ENCODE peak calls at places on chromosomes 5 and 9, in six cellular contexts. One of them, this sample, is unnamed.

GRCh38 chr5:107673106-107673367 is 2.3 kb upstream of the EFNA5 start:
- DNase-seq in A549: no peak
- DNase-seq in bronchial epithelial cell: no peak
- DNase-seq in PC-3: no peak
- DNase-seq in astrocyte of the spinal cord: no peak
- DNase-seq in lung: no peak
- DNase-seq in this sample: no peak

GRCh38 chr5:168578006-168578405 is 1.2 kb downstream of the PANK3 start:
- DNase-seq in A549: peak
- DNase-seq in astrocyte of the spinal cord: peak
- DNase-seq in lung: no peak
- DNase-seq in bronchial epithelial cell: peak
- DNase-seq in PC-3: peak
- DNase-seq in this sample: peak

GRCh38 chr9:3332802-3333201 is 193.0 kb downstream of the RFX3 start:
- DNase-seq in bronchial epithelial cell: no peak
- DNase-seq in lung: no peak
- DNase-seq in PC-3: no peak
- DNase-seq in A549: no peak
- DNase-seq in astrocyte of the spinal cord: no peak
- DNase-seq in this sample: no peak

GRCh38 chr9:89528131-89528530 is 30.2 kb upstream of the SEMA4D start:
- DNase-seq in astrocyte of the spinal cord: no peak
- DNase-seq in PC-3: no peak
- DNase-seq in A549: no peak
- DNase-seq in lung: no peak
- DNase-seq in bronchial epithelial cell: no peak
- DNase-seq in this sample: no peak

GRCh38 chr9:90860826-90861225 is 59.2 kb downstream of the SYK start:
- DNase-seq in lung: peak
- DNase-seq in bronchial epithelial cell: no peak
- DNase-seq in A549: no peak
- DNase-seq in PC-3: no peak
- DNase-seq in astrocyte of the spinal cord: no peak
- DNase-seq in this sample: no peak

GRCh38 chr5:176823076-176823481 is 12.7 kb downstream of the UNC5A start:
- DNase-seq in astrocyte of the spinal cord: no peak
- DNase-seq in bronchial epithelial cell: peak
- DNase-seq in PC-3: peak
- DNase-seq in lung: no peak
- DNase-seq in A549: no peak
- DNase-seq in this sample: no peak

GRCh38 chr5:154713615-154714125 is 41.5 kb upstream of the LARP1 start:
- DNase-seq in PC-3: no peak
- DNase-seq in bronchial epithelial cell: no peak
- DNase-seq in A549: no peak
- DNase-seq in astrocyte of the spinal cord: no peak
- DNase-seq in lung: no peak
- DNase-seq in this sample: peak

GRCh38 chr9:125956102-125956501 is 208.9 kb downstream of the PBX3 start:
- DNase-seq in bronchial epithelial cell: no peak
- DNase-seq in A549: no peak
- DNase-seq in astrocyte of the spinal cord: no peak
- DNase-seq in PC-3: peak
- DNase-seq in lung: no peak
- DNase-seq in this sample: no peak

GRCh38 chr9:93644397-93645088 is 68.2 kb downstream of the PHF2 start:
- DNase-seq in PC-3: no peak
- DNase-seq in astrocyte of the spinal cord: no peak
- DNase-seq in A549: no peak
- DNase-seq in bronchial epithelial cell: no peak
- DNase-seq in lung: no peak
- DNase-seq in this sample: no peak

GRCh38 chr5:171258737-171259405 is 50.2 kb upstream of the TLX3 start:
- DNase-seq in A549: no peak
- DNase-seq in PC-3: no peak
- DNase-seq in astrocyte of the spinal cord: no peak
- DNase-seq in bronchial epithelial cell: no peak
- DNase-seq in lung: no peak
- DNase-seq in this sample: no peak

GRCh38 chr9:124453586-124454191 is 3.4 kb downstream of the ADGRD2 start:
- DNase-seq in bronchial epithelial cell: no peak
- DNase-seq in astrocyte of the spinal cord: no peak
- DNase-seq in PC-3: no peak
- DNase-seq in A549: peak
- DNase-seq in lung: no peak
- DNase-seq in this sample: no peak

GRCh38 chr9:109856785-109857184 is 76.8 kb downstream of the PALM2AKAP2 start:
- DNase-seq in lung: no peak
- DNase-seq in A549: no peak
- DNase-seq in astrocyte of the spinal cord: no peak
- DNase-seq in PC-3: no peak
- DNase-seq in bronchial epithelial cell: no peak
- DNase-seq in this sample: peak

GRCh38 chr5:99445805-99446204 is 517.0 kb upstream of the CHD1 start:
- DNase-seq in A549: no peak
- DNase-seq in astrocyte of the spinal cord: no peak
- DNase-seq in bronchial epithelial cell: no peak
- DNase-seq in PC-3: no peak
- DNase-seq in lung: no peak
- DNase-seq in this sample: no peak

DNA sequence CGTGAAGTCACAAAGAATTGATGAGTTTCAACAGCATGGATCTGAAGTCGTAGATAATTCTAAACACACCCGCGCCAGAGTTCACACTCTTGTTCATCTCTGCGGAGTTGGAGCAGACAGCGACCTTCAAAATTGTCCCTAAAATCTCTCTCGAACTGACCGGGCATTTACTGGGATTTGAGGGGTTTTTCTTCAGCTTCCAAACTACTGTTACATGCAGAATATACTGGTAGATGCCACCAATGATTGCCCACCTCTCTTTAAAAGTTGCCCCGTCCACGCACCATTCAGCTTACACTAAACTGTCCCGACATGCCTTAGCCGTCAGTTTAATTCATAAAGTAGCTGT is 5.2 kb upstream of the ISL1 start:
- DNase-seq in astrocyte of the spinal cord: no peak
- DNase-seq in lung: no peak
- DNase-seq in bronchial epithelial cell: no peak
- DNase-seq in A549: no peak
- DNase-seq in PC-3: no peak
- DNase-seq in this sample: no peak
- H3K4me3 ChIP-seq in astrocyte of the spinal cord: no peak
- H3K4me3 ChIP-seq in lung: no peak
- H3K4me3 ChIP-seq in bronchial epithelial cell: no peak
- H3K4me3 ChIP-seq in A549: no peak
- H3K4me3 ChIP-seq in PC-3: peak
- H3K4me3 ChIP-seq in this sample: no peak

GRCh38 chr5:139385061-139385889 is 2.2 kb upstream of the SLC23A1 start:
- DNase-seq in A549: no peak
- DNase-seq in PC-3: no peak
- DNase-seq in lung: no peak
- DNase-seq in astrocyte of the spinal cord: no peak
- DNase-seq in bronchial epithelial cell: no peak
- DNase-seq in this sample: no peak
- TF ChIP-seq CTCF in A549: no peak
- TF ChIP-seq CTCF in PC-3: peak
- TF ChIP-seq CTCF in lung: no peak
- TF ChIP-seq CTCF in astrocyte of the spinal cord: no peak
- TF ChIP-seq CTCF in bronchial epithelial cell: peak
- TF ChIP-seq CTCF in this sample: no peak

DNA sequence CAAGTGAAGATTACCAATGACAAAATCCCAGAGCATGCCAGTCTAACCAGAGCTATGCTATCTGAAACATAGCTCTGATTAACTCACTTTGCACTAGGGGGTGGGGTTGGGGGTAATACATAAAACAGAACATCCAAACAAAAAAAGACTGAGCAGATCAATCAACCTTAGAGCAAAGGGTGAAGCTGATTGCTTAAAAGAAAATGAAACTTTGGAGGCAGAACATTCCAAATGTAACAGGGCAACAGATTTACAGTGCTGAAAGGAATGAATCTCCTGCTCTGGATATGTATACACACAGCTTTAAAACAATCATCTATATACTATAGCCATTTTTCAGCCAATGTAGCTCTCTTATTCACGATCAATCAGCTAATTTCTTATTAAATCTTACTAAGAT is 4.9 kb downstream of the IL6ST start:
- DNase-seq in A549: no peak
- DNase-seq in astrocyte of the spinal cord: no peak
- DNase-seq in lung: no peak
- DNase-seq in bronchial epithelial cell: no peak
- DNase-seq in PC-3: no peak
- DNase-seq in this sample: peak
- H3K4me3 ChIP-seq in A549: no peak
- H3K4me3 ChIP-seq in astrocyte of the spinal cord: no peak
- H3K4me3 ChIP-seq in lung: no peak
- H3K4me3 ChIP-seq in bronchial epithelial cell: no peak
- H3K4me3 ChIP-seq in PC-3: no peak
- H3K4me3 ChIP-seq in this sample: peak

GRCh38 chr9:113355197-113355596 is 5.9 kb downstream of the BSPRY start:
- DNase-seq in PC-3: no peak
- DNase-seq in lung: no peak
- DNase-seq in A549: no peak
- DNase-seq in bronchial epithelial cell: no peak
- DNase-seq in astrocyte of the spinal cord: peak
- DNase-seq in this sample: peak
- TF ChIP-seq CTCF in PC-3: peak
- TF ChIP-seq CTCF in lung: no peak
- TF ChIP-seq CTCF in A549: peak
- TF ChIP-seq CTCF in bronchial epithelial cell: no peak
- TF ChIP-seq CTCF in astrocyte of the spinal cord: peak
- TF ChIP-seq CTCF in this sample: peak

DNA sequence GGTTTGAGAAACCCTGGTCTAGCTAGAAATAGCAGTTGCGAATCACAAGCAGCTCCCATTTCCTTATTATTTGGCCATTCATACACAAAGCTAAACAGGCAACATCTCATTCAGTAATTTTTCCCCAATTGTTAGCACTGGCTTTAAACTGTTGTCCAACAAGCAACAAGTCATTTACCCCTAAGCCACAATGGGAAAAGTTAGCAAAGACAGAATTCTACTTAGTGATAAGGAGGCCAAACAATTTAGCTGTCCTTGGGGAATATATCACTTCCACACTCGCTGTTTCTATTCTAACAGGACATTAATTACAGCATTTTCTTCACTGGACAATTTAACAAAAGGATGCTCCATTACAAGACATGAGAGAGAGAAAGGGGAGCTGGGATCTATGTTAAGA is 2.8 kb downstream of the MYO10 start:
- DNase-seq in bronchial epithelial cell: no peak
- DNase-seq in A549: no peak
- DNase-seq in astrocyte of the spinal cord: no peak
- DNase-seq in PC-3: no peak
- DNase-seq in lung: no peak
- DNase-seq in this sample: no peak
- H3K4me3 ChIP-seq in bronchial epithelial cell: peak
- H3K4me3 ChIP-seq in A549: peak
- H3K4me3 ChIP-seq in astrocyte of the spinal cord: peak
- H3K4me3 ChIP-seq in PC-3: peak
- H3K4me3 ChIP-seq in lung: no peak
- H3K4me3 ChIP-seq in this sample: peak

GRCh38 chr5:7518947-7519560 is 123.1 kb downstream of the ADCY2 start:
- DNase-seq in A549: no peak
- DNase-seq in bronchial epithelial cell: no peak
- DNase-seq in PC-3: no peak
- DNase-seq in astrocyte of the spinal cord: no peak
- DNase-seq in lung: no peak
- DNase-seq in this sample: no peak
- TF ChIP-seq CTCF in A549: no peak
- TF ChIP-seq CTCF in bronchial epithelial cell: no peak
- TF ChIP-seq CTCF in PC-3: no peak
- TF ChIP-seq CTCF in astrocyte of the spinal cord: no peak
- TF ChIP-seq CTCF in lung: no peak
- TF ChIP-seq CTCF in this sample: no peak

GRCh38 chr9:22158275-22158674 is 149.2 kb upstream of the CDKN2B start:
- DNase-seq in lung: no peak
- DNase-seq in A549: no peak
- DNase-seq in PC-3: peak
- DNase-seq in bronchial epithelial cell: peak
- DNase-seq in astrocyte of the spinal cord: peak
- DNase-seq in this sample: peak
- H3K4me3 ChIP-seq in lung: no peak
- H3K4me3 ChIP-seq in A549: peak
- H3K4me3 ChIP-seq in PC-3: peak
- H3K4me3 ChIP-seq in bronchial epithelial cell: no peak
- H3K4me3 ChIP-seq in astrocyte of the spinal cord: no peak
- H3K4me3 ChIP-seq in this sample: no peak

GRCh38 chr9:69168709-69169217 is 5.3 kb upstream of the TJP2 start:
- DNase-seq in astrocyte of the spinal cord: no peak
- DNase-seq in lung: no peak
- DNase-seq in bronchial epithelial cell: peak
- DNase-seq in A549: no peak
- DNase-seq in PC-3: peak
- DNase-seq in this sample: peak
- TF ChIP-seq CTCF in astrocyte of the spinal cord: no peak
- TF ChIP-seq CTCF in lung: no peak
- TF ChIP-seq CTCF in bronchial epithelial cell: no peak
- TF ChIP-seq CTCF in A549: no peak
- TF ChIP-seq CTCF in PC-3: no peak
- TF ChIP-seq CTCF in this sample: no peak

GRCh38 chr9:37036237-37037136 is 2.4 kb upstream of the PAX5 start:
- DNase-seq in PC-3: peak
- DNase-seq in astrocyte of the spinal cord: peak
- DNase-seq in lung: no peak
- DNase-seq in A549: no peak
- DNase-seq in bronchial epithelial cell: no peak
- DNase-seq in this sample: peak

GRCh38 chr9:37037137-37037743 is 3.2 kb upstream of the PAX5 start:
- DNase-seq in A549: no peak
- DNase-seq in bronchial epithelial cell: peak
- DNase-seq in PC-3: no peak
- DNase-seq in lung: no peak
- DNase-seq in astrocyte of the spinal cord: no peak
- DNase-seq in this sample: peak

GRCh38 chr9:37034938-37035471 is 937 bp upstream of the PAX5 start:
- DNase-seq in bronchial epithelial cell: no peak
- DNase-seq in astrocyte of the spinal cord: no peak
- DNase-seq in PC-3: no peak
- DNase-seq in A549: no peak
- DNase-seq in lung: no peak
- DNase-seq in this sample: no peak

GRCh38 chr9:37034320-37034937 is 361 bp upstream of the PAX5 start:
- DNase-seq in PC-3: peak
- DNase-seq in lung: no peak
- DNase-seq in bronchial epithelial cell: no peak
- DNase-seq in A549: no peak
- DNase-seq in astrocyte of the spinal cord: no peak
- DNase-seq in this sample: no peak

GRCh38 chr9:37035472-37036236 is 1.6 kb upstream of the PAX5 start:
- DNase-seq in A549: no peak
- DNase-seq in astrocyte of the spinal cord: peak
- DNase-seq in lung: no peak
- DNase-seq in PC-3: no peak
- DNase-seq in bronchial epithelial cell: peak
- DNase-seq in this sample: no peak
- H3K4me3 ChIP-seq in A549: peak
- H3K4me3 ChIP-seq in astrocyte of the spinal cord: no peak
- H3K4me3 ChIP-seq in lung: no peak
- H3K4me3 ChIP-seq in PC-3: peak
- H3K4me3 ChIP-seq in bronchial epithelial cell: no peak
- H3K4me3 ChIP-seq in this sample: no peak